ENCODE peak calls at places on chromosome 21, in ten cellular contexts. Z is K562, L is WTC11, C is thoracic aorta, B is A549, E is uterus, T is progenitor cell of endocrine pancreas, Y is ovary, Q is mucosa of descending colon, G is DND-41. O is an unnamed sample.

GRCh38 chr21:18887922-18888602 is 484.5 kb upstream of the TMPRSS15 start:
- DNase-seq in G (no peak), T (no peak), Z (no peak), C (no peak), Q (no peak), B (no peak), Y (no peak), L (no peak), E (no peak), O (no peak)

GRCh38 chr21:42593815-42594157 is 59.6 kb upstream of the PDE9A start:
- DNase-seq in T (no peak), C (no peak), Y (no peak), L (no peak), G (no peak), Z (no peak), E (no peak), Q (no peak), B (no peak), O (no peak)

GRCh38 chr21:38159355-38159754 is 97.4 kb upstream of the KCNJ15 start:
- DNase-seq in C (peak), G (peak), B (peak), Q (no peak), E (peak), L (peak), Z (peak), Y (peak), T (peak), O (no peak)

GRCh38 chr21:46221664-46222435 is 6.7 kb downstream of the LSS start:
- DNase-seq in E (no peak), C (no peak), T (no peak), L (no peak), B (no peak), G (no peak), Q (no peak), Y (no peak), Z (no peak), O (no peak)

GRCh38 chr21:31098576-31099005 is 60.3 kb upstream of the KRTAP19-8 start:
- DNase-seq in L (peak), Q (peak), E (peak), B (peak), C (peak), Y (peak), T (peak), G (peak), Z (peak), O (peak)

GRCh38 chr21:45438391-45439145 is 33.6 kb downstream of the COL18A1 start:
- DNase-seq in G (no peak), T (no peak), B (no peak), Z (no peak), C (no peak), L (no peak), Y (no peak), E (no peak), Q (peak), O (no peak)

GRCh38 chr21:23463365-23463764 is 2143.9 kb downstream of the MRPL39 start:
- DNase-seq in G (no peak), C (no peak), E (no peak), T (no peak), Q (no peak), B (no peak), Y (no peak), L (no peak), Z (no peak), O (no peak)

GRCh38 chr21:45326169-45326833 is 38.6 kb upstream of the POFUT2 start:
- DNase-seq in E (no peak), Z (no peak), T (no peak), B (no peak), Q (no peak), Y (no peak), L (no peak), C (no peak), G (no peak), O (no peak)

GRCh38 chr21:38494688-38495087 is 3.6 kb downstream of the ERG start:
- DNase-seq in Y (no peak), C (no peak), G (no peak), B (no peak), L (no peak), E (no peak), Z (no peak), Q (no peak), T (no peak), O (no peak)

GRCh38 chr21:31343680-31344480 is at the start of gene TIAM1:
- DNase-seq in B (peak), Y (no peak), Q (no peak), C (peak), T (peak), Z (no peak), G (no peak), E (no peak), L (peak), O (peak)

GRCh38 chr21:25997788-25998611 is 172.6 kb downstream of the APP start:
- DNase-seq in Q (no peak), C (no peak), B (no peak), E (no peak), Z (no peak), L (peak), Y (no peak), T (peak), G (no peak), O (no peak)

GRCh38 chr21:26368591-26368990 is 198.0 kb upstream of the APP start:
- DNase-seq in C (no peak), T (no peak), Z (no peak), E (no peak), G (no peak), B (no peak), L (no peak), Y (no peak), Q (no peak), O (no peak)

GRCh38 chr21:26379561-26379960 is 193.5 kb downstream of the CYYR1 start:
- DNase-seq in Q (no peak), T (no peak), Z (no peak), Y (no peak), L (no peak), B (no peak), G (no peak), E (no peak), C (no peak), O (no peak)

GRCh38 chr21:45923146-45923545 is 58.4 kb upstream of the COL6A1 start:
- DNase-seq in Z (peak), B (peak), T (peak), E (peak), Y (peak), C (no peak), L (peak), G (peak), Q (no peak), O (no peak)

GRCh38 chr21:25639922-25640670 is 1.0 kb downstream of the JAM2 start:
- DNase-seq in E (peak), Y (peak), C (no peak), L (peak), B (no peak), Q (peak), G (no peak), Z (no peak), T (peak), O (no peak)

GRCh38 chr21:45029968-45030636 is 44.3 kb upstream of the ADARB1 start:
- DNase-seq in T (no peak), C (no peak), G (no peak), Z (no peak), L (peak), Y (no peak), B (no peak), E (no peak), Q (no peak), O (no peak)

GRCh38 chr21:46498335-46499050 is 39.8 kb downstream of the DIP2A start:
- DNase-seq in G (no peak), Y (no peak), E (no peak), C (no peak), L (no peak), B (no peak), T (no peak), Z (no peak), Q (no peak), O (no peak)

GRCh38 chr21:45893166-45894106 is 88.1 kb upstream of the COL6A1 start:
- DNase-seq in T (no peak), Q (peak), G (no peak), E (no peak), Z (no peak), Y (no peak), B (no peak), C (no peak), L (no peak), O (no peak)

GRCh38 chr21:21039624-21040023 is 41.4 kb downstream of the NCAM2 start:
- DNase-seq in L (no peak), G (no peak), B (no peak), C (no peak), E (no peak), T (no peak), Y (no peak), Z (no peak), Q (no peak), O (no peak)

GRCh38 chr21:29407571-29407970 is 108.8 kb downstream of the BACH1 start:
- DNase-seq in Q (no peak), T (no peak), Z (no peak), L (no peak), G (no peak), E (no peak), B (no peak), C (no peak), Y (no peak), O (no peak)

GRCh38 chr21:43687566-43688395 is 28.4 kb downstream of the RRP1B start:
- DNase-seq in G (no peak), Q (no peak), Y (no peak), Z (no peak), C (no peak), T (no peak), B (no peak), E (no peak), L (no peak), O (no peak)

GRCh38 chr21:24217141-24217540 is 1390.1 kb downstream of the MRPL39 start:
- DNase-seq in Z (no peak), Y (no peak), Q (no peak), T (no peak), B (no peak), G (no peak), L (no peak), C (no peak), E (no peak), O (no peak)

GRCh38 chr21:31370893-31371652 is 27.0 kb upstream of the TIAM1 start:
- DNase-seq in L (no peak), Q (no peak), Y (no peak), G (no peak), C (no peak), E (no peak), Z (no peak), T (no peak), B (no peak), O (no peak)

GRCh38 chr21:25848309-25848708 is 113.5 kb downstream of the GABPA start:
- DNase-seq in T (no peak), E (no peak), G (no peak), Z (no peak), Y (no peak), L (no peak), Q (no peak), B (no peak), C (no peak), O (no peak)

GRCh38 chr21:15752763-15753407 is 23.1 kb downstream of the USP25 start:
- DNase-seq in E (no peak), B (no peak), C (no peak), Z (peak), T (no peak), L (peak), Q (no peak), G (no peak), Y (no peak), O (no peak)

GRCh38 chr21:32813265-32813903 is 41.8 kb upstream of the PAXBP1 start:
- DNase-seq in Z (no peak), L (peak), E (no peak), B (no peak), Y (peak), Q (no peak), T (peak), G (no peak), C (no peak), O (no peak)
- TF ChIP-seq CTCF in Z (no peak), L (no peak), E (no peak), B (no peak), Y (no peak), Q (no peak), T (no peak), G (no peak), C (no peak), O (no peak)

GRCh38 chr21:41536076-41536826 is 28.3 kb upstream of the TMPRSS2 start:
- DNase-seq in Q (no peak), E (no peak), L (no peak), Y (no peak), B (no peak), Z (no peak), C (no peak), G (no peak), T (no peak), O (no peak)
- TF ChIP-seq CTCF in Q (no peak), E (no peak), L (no peak), Y (no peak), B (no peak), Z (no peak), C (no peak), G (no peak), T (no peak), O (no peak)

DNA sequence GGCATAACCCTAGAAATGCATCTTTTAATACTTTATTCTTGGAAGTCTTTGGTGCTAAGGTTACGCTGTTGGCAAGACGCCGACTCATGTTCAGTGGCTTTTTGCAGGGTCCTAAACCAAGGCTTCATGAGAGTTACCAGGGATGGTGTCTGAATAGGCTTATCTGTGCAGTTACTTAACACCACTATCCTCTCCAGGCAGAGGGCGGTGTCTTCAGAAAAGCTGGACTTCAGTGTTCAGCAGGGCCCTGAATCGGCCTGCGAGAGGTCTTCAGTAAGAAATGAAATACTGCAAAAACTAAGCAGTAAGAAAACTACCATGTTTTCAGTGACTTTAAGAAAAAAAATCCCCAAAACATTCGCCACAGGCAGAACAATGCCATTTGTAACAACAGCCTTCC is 58.3 kb downstream of the SIM2 start:
- DNase-seq in Y (no peak), Z (no peak), T (no peak), C (no peak), L (no peak), Q (no peak), B (no peak), E (no peak), G (no peak), O (no peak)
- TF ChIP-seq CTCF in Y (no peak), Z (peak), T (no peak), C (no peak), L (no peak), Q (no peak), B (no peak), E (no peak), G (no peak), O (no peak)

DNA sequence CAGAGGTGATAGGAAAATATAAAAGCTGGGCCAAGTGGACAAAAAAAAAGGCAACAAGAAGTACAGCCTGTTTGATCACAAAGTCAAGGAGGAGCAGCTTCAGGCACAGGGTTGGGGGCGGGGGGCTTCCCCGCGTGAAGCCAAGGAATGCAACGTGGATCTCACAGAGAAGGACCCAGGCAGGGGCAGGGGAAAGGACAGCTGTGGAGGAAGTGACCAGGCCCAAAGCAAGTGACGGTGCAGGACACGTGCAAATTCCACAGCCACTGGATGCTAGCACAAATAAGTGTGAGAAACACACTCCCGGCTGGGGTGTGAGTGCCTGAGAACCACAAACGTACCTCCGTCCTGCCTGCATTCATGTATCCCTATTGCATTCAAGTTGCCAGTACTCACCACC is 77.7 kb upstream of the DSCAM start:
- DNase-seq in L (peak), Q (no peak), B (no peak), G (no peak), E (no peak), T (no peak), C (no peak), Z (no peak), Y (no peak), O (no peak)
- TF ChIP-seq CTCF in L (no peak), Q (no peak), B (no peak), G (no peak), E (no peak), T (no peak), C (no peak), Z (no peak), Y (no peak), O (no peak)

GRCh38 chr21:39707316-39707715 is 37.7 kb upstream of the IGSF5 start:
- DNase-seq in T (no peak), Y (no peak), L (no peak), G (no peak), Q (no peak), C (no peak), B (no peak), Z (no peak), E (no peak), O (no peak)

GRCh38 chr21:39710866-39711265 is 34.1 kb upstream of the IGSF5 start:
- DNase-seq in L (no peak), T (no peak), G (no peak), B (no peak), E (no peak), Y (no peak), Z (no peak), Q (no peak), C (no peak), O (no peak)

GRCh38 chr21:39703578-39703977 is 41.4 kb upstream of the IGSF5 start:
- DNase-seq in Y (no peak), E (no peak), Z (no peak), L (no peak), C (no peak), Q (no peak), B (no peak), T (no peak), G (no peak), O (no peak)

GRCh38 chr21:39700318-39700717 is 44.7 kb upstream of the IGSF5 start:
- DNase-seq in Z (no peak), Y (no peak), E (no peak), G (no peak), Q (no peak), B (no peak), C (no peak), T (no peak), L (no peak), O (no peak)

GRCh38 chr21:39705849-39706248 is 39.1 kb upstream of the IGSF5 start:
- DNase-seq in Z (no peak), Y (no peak), G (no peak), E (no peak), C (no peak), Q (no peak), L (no peak), T (no peak), B (no peak), O (no peak)
- TF ChIP-seq CTCF in Z (no peak), Y (no peak), G (no peak), E (no peak), C (no peak), Q (no peak), L (no peak), T (no peak), B (no peak), O (no peak)

GRCh38 chr21:34635307-34635706 is 20.4 kb upstream of the RCAN1 start:
- DNase-seq in Q (no peak), L (peak), G (no peak), B (peak), Y (no peak), C (no peak), Z (peak), T (no peak), E (no peak), O (no peak)
- TF ChIP-seq CTCF in Q (no peak), L (peak), G (peak), B (peak), Y (no peak), C (no peak), Z (peak), T (peak), E (no peak), O (peak)